ENCODE peak calls at places on chromosomes 13 and 19, in seven cellular contexts. R is IMR-90, T is H9, M is mesenchymal stem cell, K is mesendoderm, I is trophoblast cell, F is H1. J is an unnamed sample.

GRCh38 chr19:14375055-14375581 is 6.1 kb upstream of the ADGRE5 start:
- DNase-seq in M (no peak), F (no peak), T (no peak), I (no peak), R (no peak), K (no peak), J (no peak)

GRCh38 chr13:26482451-26483197 is 74.9 kb upstream of the WASF3 start:
- DNase-seq in F (peak; percentile 47), R (peak; percentile 74), T (peak; percentile 74), I (peak; percentile 86), K (peak; percentile 89), M (peak; percentile 75), J (peak; percentile 65)

GRCh38 chr19:33438016-33438671 is 64.6 kb downstream of the CEBPG start:
- DNase-seq in K (no peak), R (peak; percentile 10), I (no peak), T (no peak), M (no peak), F (no peak), J (no peak)

GRCh38 chr19:4081441-4082129 is 14.9 kb upstream of the ZBTB7A start:
- DNase-seq in T (no peak), K (peak; percentile 44), F (no peak), M (no peak), R (no peak), I (peak; percentile 58), J (no peak)

GRCh38 chr19:33147538-33147937 is 15.6 kb downstream of the WDR88 start:
- DNase-seq in I (no peak), R (no peak), T (no peak), K (no peak), M (no peak), F (no peak), J (no peak)

GRCh38 chr19:4304509-4305252 is at the start of gene FSD1:
- DNase-seq in I (no peak), K (peak; percentile 81), F (peak; percentile 39), T (peak; percentile 84), M (peak; percentile 28), R (peak; percentile 40), J (peak; percentile 80)

GRCh38 chr19:10364644-10365043 is 15.7 kb downstream of the TYK2 start:
- DNase-seq in I (no peak), T (no peak), K (no peak), F (no peak), M (no peak), R (no peak), J (no peak)

GRCh38 chr13:110525328-110526319 is 35.9 kb downstream of the RAB20 start:
- DNase-seq in K (no peak), I (peak; percentile 75), T (no peak), R (no peak), M (no peak), F (no peak), J (no peak)

GRCh38 chr19:52637718-52638585 is at the start of gene ZNF83:
- DNase-seq in I (peak; percentile 98), K (peak; percentile 97), M (peak; percentile 93), F (peak; percentile 77), T (peak; percentile 96), R (peak; percentile 91), J (peak; percentile 96)

GRCh38 chr13:83937579-83937978 is 55.3 kb upstream of the SLITRK1 start:
- DNase-seq in T (no peak), K (no peak), F (no peak), M (no peak), R (no peak), I (no peak), J (no peak)

GRCh38 chr13:45068036-45069001 is 52.0 kb upstream of the GTF2F2 start:
- DNase-seq in I (no peak), T (no peak), R (no peak), F (no peak), M (no peak), K (no peak), J (no peak)

GRCh38 chr19:48501961-48502719 is 9.5 kb downstream of the LMTK3 start:
- DNase-seq in T (peak; percentile 100), R (no peak), K (peak; percentile 100), F (peak; percentile 100), M (peak; percentile 68), I (peak; percentile 95), J (peak; percentile 96)

GRCh38 chr13:49869514-49869913 is 66.6 kb downstream of the SPRYD7 start:
- DNase-seq in M (peak; percentile 41), T (peak; percentile 67), I (peak; percentile 64), R (peak; percentile 36), F (peak; percentile 23), K (peak; percentile 61), J (no peak)

GRCh38 chr19:45764487-45764886 is 4.6 kb downstream of the SIX5 start:
- DNase-seq in M (no peak), I (no peak), F (no peak), K (no peak), R (no peak), T (no peak), J (no peak)

GRCh38 chr13:26529441-26529840 is 28.0 kb upstream of the WASF3 start:
- DNase-seq in K (peak; percentile 71), I (peak; percentile 54), T (peak; percentile 67), M (peak; percentile 63), R (peak; percentile 74), F (peak; percentile 43), J (peak; percentile 79)

GRCh38 chr13:32254916-32255743 is 60.0 kb downstream of the ZAR1L start:
- DNase-seq in M (no peak), I (no peak), F (no peak), K (no peak), T (no peak), R (no peak), J (no peak)

GRCh38 chr13:32256243-32256642 is 58.9 kb downstream of the ZAR1L start:
- DNase-seq in T (no peak), I (no peak), F (no peak), K (no peak), M (no peak), R (no peak), J (no peak)

GRCh38 chr13:32259116-32259515 is 56.0 kb downstream of the ZAR1L start:
- DNase-seq in R (no peak), M (no peak), T (no peak), I (no peak), F (no peak), K (peak; percentile 45), J (no peak)

GRCh38 chr13:32255744-32256120 is 59.4 kb downstream of the ZAR1L start:
- DNase-seq in M (no peak), K (no peak), T (no peak), R (peak; percentile 76), I (no peak), F (no peak), J (no peak)

GRCh38 chr13:32257649-32258048 is 57.5 kb downstream of the ZAR1L start:
- DNase-seq in M (no peak), T (no peak), R (no peak), I (no peak), F (no peak), K (no peak), J (no peak)
- H2BK120ac ChIP-seq in M (no peak overlapping the region), T (no peak overlapping the region), R (no peak overlapping the region), I (no peak overlapping the region), F (no peak overlapping the region), K (no peak overlapping the region), J (no peak overlapping the region)

DNA sequence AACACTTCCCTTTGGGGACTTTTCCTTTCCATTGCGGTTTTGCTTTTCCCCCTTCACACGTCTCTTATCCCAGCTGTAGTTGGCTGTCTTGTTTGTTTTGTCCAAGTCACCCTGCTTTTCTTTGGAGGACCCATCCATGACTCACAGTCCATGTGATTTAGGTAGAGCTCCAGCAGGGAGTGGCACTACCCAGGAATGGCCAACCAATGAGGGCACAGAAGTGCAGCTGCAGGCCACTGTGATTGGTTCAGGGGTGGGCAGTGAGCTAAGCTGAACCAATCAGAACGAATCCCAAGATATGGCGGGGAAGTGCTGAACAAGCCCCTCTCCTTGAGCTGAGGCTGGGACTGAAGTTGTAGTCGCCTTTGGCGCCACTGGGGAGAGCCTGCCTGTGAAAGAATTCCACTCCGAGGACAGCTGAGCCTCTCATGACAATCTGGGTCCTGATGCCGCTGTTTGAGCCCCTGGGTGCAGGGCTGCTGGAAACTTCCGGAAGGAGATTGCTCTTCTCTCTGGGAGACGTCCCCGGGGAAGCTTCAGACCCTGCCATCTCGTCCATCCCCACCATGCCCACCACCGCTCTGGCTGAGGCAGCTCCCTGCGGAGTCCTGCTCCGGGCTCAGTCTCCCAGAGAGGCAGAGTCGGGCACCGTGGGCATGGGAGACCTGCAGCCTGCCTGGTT is 62.9 kb upstream of the URI1 start:
- DNase-seq in M (no peak), F (no peak), K (peak; percentile 66), T (peak; percentile 67), R (peak; percentile 10), I (peak; percentile 33), J (no peak)
- H2BK120ac ChIP-seq in M (no peak overlapping the region), F (no peak overlapping the region), K (no peak overlapping the region), T (no peak overlapping the region), R (no peak overlapping the region), I (no peak overlapping the region), J (no peak overlapping the region)

GRCh38 chr19:50002386-50002960 is 22.7 kb downstream of the VRK3 start:
- DNase-seq in F (no peak), K (no peak), M (no peak), T (no peak), I (no peak), R (no peak), J (no peak)

GRCh38 chr19:50000038-50000890 is 24.9 kb downstream of the VRK3 start:
- DNase-seq in I (no peak), R (no peak), K (no peak), M (no peak), F (no peak), T (no peak), J (no peak)

GRCh38 chr19:49999371-50000010 is 25.7 kb downstream of the VRK3 start:
- DNase-seq in I (no peak), M (no peak), T (no peak), K (no peak), R (no peak), F (no peak), J (no peak)

GRCh38 chr19:50001775-50002174 is 23.4 kb downstream of the VRK3 start:
- DNase-seq in F (no peak), K (no peak), I (no peak), M (no peak), R (no peak), T (no peak), J (no peak)

GRCh38 chr19:50001158-50001557 is 24.0 kb downstream of the VRK3 start:
- DNase-seq in F (no peak), M (no peak), I (no peak), K (no peak), R (no peak), T (no peak), J (no peak)
- H2BK120ac ChIP-seq in F (no peak overlapping the region), M (no peak overlapping the region), I (no peak overlapping the region), K (no peak overlapping the region), R (no peak overlapping the region), T (no peak overlapping the region), J (no peak overlapping the region)

DNA sequence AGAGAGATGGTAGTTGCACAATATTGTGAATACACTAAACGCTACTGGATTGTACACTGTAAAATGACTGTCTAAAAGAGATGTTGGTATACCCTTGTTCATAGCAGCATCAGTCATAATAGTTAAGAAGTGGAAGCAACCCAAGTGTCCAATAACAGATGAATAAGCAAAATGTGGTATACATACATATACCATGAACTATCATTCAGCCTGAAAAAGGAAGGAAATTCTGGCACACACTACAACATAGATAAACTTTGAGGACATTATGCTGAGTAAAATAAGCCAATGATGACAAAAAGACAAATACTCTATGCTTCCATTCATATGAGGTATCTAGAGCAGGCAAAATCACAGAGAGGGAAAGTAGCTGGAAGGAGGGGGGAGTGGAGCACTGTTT is 16.0 kb downstream of the DZIP1 start:
- DNase-seq in R (no peak), I (no peak), F (no peak), M (no peak), K (no peak), T (no peak), J (no peak)
- H2BK120ac ChIP-seq in R (no peak overlapping the region), I (no peak overlapping the region), F (no peak overlapping the region), M (no peak overlapping the region), K (no peak overlapping the region), T (no peak overlapping the region), J (no peak overlapping the region)

GRCh38 chr19:31121501-31121900 is 227.7 kb downstream of the TSHZ3 start:
- DNase-seq in T (no peak), M (no peak), F (no peak), K (no peak), I (no peak), R (no peak), J (no peak)
- H2BK120ac ChIP-seq in T (no peak overlapping the region), M (no peak overlapping the region), F (no peak overlapping the region), K (no peak overlapping the region), I (no peak overlapping the region), R (no peak overlapping the region), J (no peak overlapping the region)

J was measured in neuronal stem cell.